ENCODE peak calls at places on chromosomes 11 and 22, in four cellular contexts. E is GM12891, Z is K562, V is H1. J is an unnamed sample.

GRCh38 chr11:492416-493226 is 14.4 kb downstream of the RNH1 start:
- DNase-seq in V (peak), Z (no peak), E (peak), J (peak)

GRCh38 chr11:122138759-122139594 is 23.0 kb upstream of the BLID start:
- DNase-seq in Z (no peak), E (no peak), V (no peak), J (no peak)

GRCh38 chr11:76207642-76208378 is 1.5 kb upstream of the WNT11 start:
- DNase-seq in E (peak), V (peak), Z (peak), J (peak)

GRCh38 chr22:32533265-32534068 is 58.9 kb downstream of the FBXO7 start:
- DNase-seq in Z (no peak), V (no peak), E (no peak), J (no peak)

GRCh38 chr11:111162306-111162705 is 83.2 kb upstream of the POU2AF2 start:
- DNase-seq in V (no peak), E (no peak), Z (no peak), J (no peak)

GRCh38 chr22:36352775-36353507 is 34.8 kb downstream of the MYH9 start:
- DNase-seq in V (no peak), E (no peak), Z (no peak), J (no peak)

GRCh38 chr11:130001491-130002351 is 914 bp downstream of the PRDM10 start:
- DNase-seq in V (peak), E (peak), Z (peak), J (peak)

GRCh38 chr11:100010393-100010792 is 676.7 kb upstream of the ARHGAP42 start:
- DNase-seq in Z (no peak), V (peak), E (no peak), J (no peak)

GRCh38 chr22:26848244-26848920 is 191.0 kb downstream of the MIAT start:
- DNase-seq in Z (no peak), V (peak), E (no peak), J (no peak)

GRCh38 chr11:45543808-45544422 is 121.5 kb downstream of the CHST1 start:
- DNase-seq in E (no peak), Z (peak), V (peak), J (no peak)

GRCh38 chr11:66936326-66936725 is 21.9 kb downstream of the PC start:
- DNase-seq in Z (no peak), V (no peak), E (no peak), J (no peak)

GRCh38 chr11:113690619-113691569 is 15.2 kb downstream of the TMPRSS5 start:
- DNase-seq in E (no peak), Z (peak), V (peak), J (no peak)

GRCh38 chr11:83827940-83828554 is 541.9 kb upstream of the CCDC90B start:
- DNase-seq in E (no peak), V (no peak), Z (peak), J (no peak)

GRCh38 chr11:44556735-44557409 is 8.6 kb upstream of the CD82 start:
- DNase-seq in Z (peak), E (no peak), V (peak), J (no peak)

GRCh38 chr22:19875531-19876313 is 21.0 kb upstream of the GNB1L start:
- DNase-seq in V (peak), Z (no peak), E (peak), J (no peak)

GRCh38 chr22:48432721-48433518 is 1394.8 kb downstream of the BRD1 start:
- DNase-seq in Z (no peak), E (no peak), V (no peak), J (no peak)

GRCh38 chr11:134639586-134640330 is 227.7 kb upstream of the B3GAT1 start:
- DNase-seq in V (no peak), E (no peak), Z (no peak), J (no peak)

GRCh38 chr11:134640536-134640935 is 228.5 kb upstream of the B3GAT1 start:
- DNase-seq in E (no peak), V (no peak), Z (no peak), J (no peak)

GRCh38 chr11:134640971-134641968 is 229.2 kb upstream of the B3GAT1 start:
- DNase-seq in V (no peak), E (no peak), Z (no peak), J (no peak)

GRCh38 chr11:134637091-134638015 is 225.3 kb upstream of the B3GAT1 start:
- DNase-seq in Z (no peak), V (no peak), E (no peak), J (no peak)

DNA sequence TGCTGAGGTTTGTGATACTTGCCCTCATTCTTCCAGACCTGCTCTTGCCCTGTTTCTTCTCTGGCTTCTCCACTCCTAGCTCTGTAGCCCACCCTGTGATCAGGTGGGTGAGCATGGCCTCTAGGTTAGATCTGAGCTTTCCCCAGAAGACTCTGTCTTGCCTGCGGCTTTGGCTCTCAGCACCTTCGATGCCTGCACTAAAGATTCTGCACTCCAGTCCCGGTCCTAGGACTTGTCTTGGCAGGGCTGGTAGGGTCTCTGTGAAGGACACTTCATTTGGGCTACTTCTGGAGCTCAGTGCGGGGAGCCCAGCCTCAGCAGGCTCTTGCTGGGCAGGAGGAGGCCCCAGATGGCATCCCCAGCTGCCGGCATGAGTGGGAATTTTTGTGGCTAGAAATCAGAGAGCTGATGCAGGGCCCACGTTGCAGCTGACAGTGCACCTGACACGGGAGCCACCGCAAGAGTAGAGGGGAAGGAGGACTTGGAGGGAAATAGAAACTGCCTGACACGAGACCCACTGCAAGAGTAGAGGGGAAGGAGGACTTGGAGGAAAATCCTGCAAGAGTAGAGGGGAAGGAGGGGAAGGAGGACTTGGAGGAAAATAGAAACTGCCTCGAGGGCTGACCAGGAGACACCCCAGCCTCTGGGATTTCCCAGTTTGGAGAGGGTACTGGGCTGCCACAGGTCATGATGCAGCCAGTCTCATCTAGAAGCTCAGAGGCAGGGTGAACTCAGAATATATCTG is 226.9 kb upstream of the B3GAT1 start:
- DNase-seq in E (no peak), V (no peak), Z (no peak), J (no peak)
- TF ChIP-seq TAF1 in E (no peak), V (no peak), Z (no peak), J (no peak)

GRCh38 chr22:24146190-24146616 is 35.1 kb upstream of the SUSD2 start:
- DNase-seq in V (peak), E (peak), Z (peak), J (peak)
- TF ChIP-seq POLR2A in V (no peak), E (no peak), Z (no peak), J (no peak)

GRCh38 chr11:70906101-70906500 is 346.3 kb downstream of the SHANK2 start:
- DNase-seq in V (no peak), Z (no peak), E (no peak), J (no peak)
- TF ChIP-seq POLR2AphosphoS5 in V (no peak), Z (no peak), E (no peak), J (no peak)

DNA sequence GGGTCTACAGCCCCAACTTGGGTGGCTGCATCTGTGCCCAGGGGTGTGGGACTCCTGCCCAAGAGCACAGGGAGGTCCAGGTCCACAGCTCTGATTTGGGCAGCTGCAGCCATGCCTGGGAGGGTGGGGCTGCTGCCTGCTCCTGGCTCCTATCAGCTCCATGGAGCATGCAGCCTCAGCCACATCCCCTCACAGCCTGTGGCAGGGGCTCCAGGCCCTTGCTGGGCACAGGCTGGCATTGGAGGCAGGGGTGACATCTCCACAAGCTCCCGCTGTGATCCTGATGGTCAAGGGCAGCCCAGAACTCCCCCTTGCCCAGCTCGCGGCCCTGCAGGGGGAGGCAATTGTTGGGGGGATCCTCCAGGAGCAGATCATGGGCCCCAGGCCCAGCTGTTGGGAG is 6.3 kb upstream of the OR56A4 start:
- DNase-seq in V (no peak), E (no peak), Z (no peak), J (no peak)
- TF ChIP-seq TAF1 in V (no peak), E (no peak), Z (no peak), J (no peak)

DNA sequence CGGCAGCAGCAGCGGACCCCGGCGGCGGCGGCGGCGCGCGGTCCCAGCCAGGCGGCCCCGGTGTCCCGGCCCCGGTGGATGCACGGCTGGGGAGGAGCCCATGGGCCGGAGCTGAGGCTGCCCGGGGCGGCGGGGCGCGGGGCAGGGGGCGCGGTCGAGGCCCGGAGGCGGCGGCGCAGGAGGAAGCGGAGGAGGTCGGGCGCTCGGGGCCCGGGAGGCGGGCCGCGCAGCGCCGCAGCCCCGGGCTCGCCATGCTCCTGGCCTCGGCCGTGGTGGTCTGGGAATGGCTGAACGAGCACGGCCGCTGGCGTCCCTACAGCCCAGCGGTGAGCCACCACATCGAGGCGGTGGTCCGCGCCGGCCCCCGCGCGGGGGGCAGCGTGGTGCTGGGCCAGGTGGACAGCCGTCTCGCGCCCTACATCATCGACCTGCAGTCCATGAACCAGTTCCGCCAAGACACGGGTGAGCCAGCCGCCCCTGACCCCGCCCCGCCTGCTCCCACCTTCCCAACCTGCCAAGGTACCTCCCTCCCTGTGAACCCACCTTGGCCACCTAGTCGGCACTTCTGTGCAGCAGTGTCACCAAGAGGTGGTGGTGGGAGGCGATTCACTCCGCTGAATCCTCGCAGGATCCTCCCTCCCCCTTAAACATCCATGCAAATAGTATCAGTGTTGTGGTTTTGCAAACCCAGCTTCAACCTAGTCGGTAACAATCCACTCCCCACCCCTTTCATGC is 580 bp downstream of the DTX4 start:
- DNase-seq in E (peak), V (peak), Z (no peak), J (peak)
- TF ChIP-seq POLR2A in E (peak), V (no peak), Z (no peak), J (peak)

DNA sequence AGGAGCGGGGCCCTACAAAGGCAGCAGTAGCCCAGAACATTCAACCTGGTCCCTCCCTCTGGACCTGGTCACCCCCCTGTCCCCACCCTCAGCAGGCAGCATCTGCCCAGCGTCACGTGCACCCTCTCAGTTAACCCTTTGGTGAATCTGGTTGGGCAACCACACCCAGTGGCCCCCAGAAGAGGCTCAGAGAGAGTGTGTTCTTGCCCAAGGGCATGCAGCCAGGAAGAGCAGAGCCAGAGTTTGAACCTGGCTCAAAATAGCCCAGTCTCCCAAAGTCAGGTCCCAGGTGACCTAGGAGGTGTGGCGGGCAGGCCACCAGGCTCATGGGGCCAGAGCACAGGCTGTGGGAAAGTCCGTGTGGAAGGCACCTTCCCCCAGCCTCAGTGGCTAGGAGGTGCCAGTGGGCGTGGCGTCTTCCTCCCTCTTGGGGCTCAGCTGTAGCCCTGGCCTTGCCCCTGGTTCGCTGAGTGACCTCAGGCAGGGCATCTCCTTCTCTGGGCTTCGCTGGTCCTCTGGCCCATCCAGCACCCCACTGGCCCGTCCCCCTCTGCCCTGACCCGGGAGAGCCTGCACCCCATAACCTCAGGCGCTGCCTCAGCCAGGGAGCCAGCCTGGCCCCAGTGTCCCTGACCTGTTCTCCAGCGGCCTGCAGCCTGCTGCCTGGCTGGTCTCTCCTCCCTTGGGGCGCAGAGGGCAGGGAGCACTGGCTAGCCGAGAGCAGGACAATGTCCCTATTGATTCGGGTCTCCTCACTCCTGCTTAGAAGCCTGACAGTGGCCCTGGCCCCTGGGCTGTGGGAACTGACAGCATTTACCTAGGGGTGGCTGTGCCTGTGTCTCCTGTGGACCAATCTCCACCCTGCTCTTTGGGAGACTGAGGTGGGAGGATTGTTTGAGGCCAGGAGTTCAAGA is 7.0 kb downstream of the ALDH3B1 start:
- DNase-seq in E (no peak), V (no peak), Z (no peak), J (no peak)
- TF ChIP-seq POLR2AphosphoS5 in E (no peak), V (no peak), Z (no peak), J (no peak)

J was measured in GM12892.